ENCODE peak calls at places on chromosomes 2 and 18, in six cellular contexts. One of them, this sample, is unnamed.

GRCh38 chr2:200033939-200034338 is 78.6 kb downstream of the MAIP1 start:
- DNase-seq in mesendoderm: no peak
- DNase-seq in IMR-90: no peak
- DNase-seq in H1: no peak
- DNase-seq in neuronal stem cell: no peak
- DNase-seq in trophoblast cell: no peak
- DNase-seq in this sample: peak; percentile 15

GRCh38 chr2:72722492-72723090 is 103.2 kb downstream of the EXOC6B start:
- DNase-seq in mesendoderm: peak; percentile 71
- DNase-seq in H1: no peak
- DNase-seq in neuronal stem cell: no peak
- DNase-seq in IMR-90: peak; percentile 73
- DNase-seq in trophoblast cell: peak; percentile 64
- DNase-seq in this sample: peak; percentile 55

GRCh38 chr18:33826151-33826550 is 248.1 kb downstream of the ASXL3 start:
- DNase-seq in trophoblast cell: no peak
- DNase-seq in neuronal stem cell: no peak
- DNase-seq in IMR-90: no peak
- DNase-seq in mesendoderm: no peak
- DNase-seq in H1: no peak
- DNase-seq in this sample: no peak

GRCh38 chr2:230184727-230185578 is 34.8 kb downstream of the SP110 start:
- DNase-seq in IMR-90: peak; percentile 43
- DNase-seq in mesendoderm: no peak
- DNase-seq in trophoblast cell: no peak
- DNase-seq in H1: no peak
- DNase-seq in neuronal stem cell: no peak
- DNase-seq in this sample: no peak

GRCh38 chr18:11689972-11690570 is 1.0 kb downstream of the GNAL start:
- DNase-seq in IMR-90: peak; percentile 2
- DNase-seq in neuronal stem cell: no peak
- DNase-seq in H1: no peak
- DNase-seq in mesendoderm: peak; percentile 50
- DNase-seq in trophoblast cell: no peak
- DNase-seq in this sample: peak; percentile 46

GRCh38 chr18:74126684-74127482 is 20.8 kb downstream of the FBXO15 start:
- DNase-seq in trophoblast cell: no peak
- DNase-seq in mesendoderm: no peak
- DNase-seq in H1: no peak
- DNase-seq in neuronal stem cell: no peak
- DNase-seq in IMR-90: no peak
- DNase-seq in this sample: no peak

GRCh38 chr18:47331641-47332040 is 80.2 kb upstream of the SKOR2 start:
- DNase-seq in neuronal stem cell: no peak
- DNase-seq in H1: no peak
- DNase-seq in mesendoderm: no peak
- DNase-seq in IMR-90: no peak
- DNase-seq in trophoblast cell: no peak
- DNase-seq in this sample: no peak

GRCh38 chr2:237568121-237568660 is 1.8 kb downstream of the PRLH start:
- DNase-seq in IMR-90: no peak
- DNase-seq in H1: no peak
- DNase-seq in trophoblast cell: no peak
- DNase-seq in mesendoderm: no peak
- DNase-seq in neuronal stem cell: no peak
- DNase-seq in this sample: no peak

GRCh38 chr2:36618381-36618780 is 20.4 kb upstream of the FEZ2 start:
- DNase-seq in trophoblast cell: peak; percentile 56
- DNase-seq in IMR-90: peak; percentile 82
- DNase-seq in neuronal stem cell: peak; percentile 67
- DNase-seq in mesendoderm: peak; percentile 95
- DNase-seq in H1: peak; percentile 67
- DNase-seq in this sample: peak; percentile 78

GRCh38 chr2:3210257-3210656 is 167.4 kb downstream of the EIPR1 start:
- DNase-seq in neuronal stem cell: no peak
- DNase-seq in IMR-90: no peak
- DNase-seq in mesendoderm: no peak
- DNase-seq in H1: no peak
- DNase-seq in trophoblast cell: no peak
- DNase-seq in this sample: no peak

GRCh38 chr18:61926532-61926931 is 33.7 kb upstream of the RNF152 start:
- DNase-seq in IMR-90: no peak
- DNase-seq in mesendoderm: no peak
- DNase-seq in H1: no peak
- DNase-seq in neuronal stem cell: no peak
- DNase-seq in trophoblast cell: no peak
- DNase-seq in this sample: no peak

GRCh38 chr2:213101686-213102460 is 49.5 kb downstream of the IKZF2 start:
- DNase-seq in IMR-90: no peak
- DNase-seq in H1: no peak
- DNase-seq in neuronal stem cell: no peak
- DNase-seq in mesendoderm: no peak
- DNase-seq in trophoblast cell: no peak
- DNase-seq in this sample: no peak

GRCh38 chr2:60513191-60513590 is 40.3 kb downstream of the BCL11A start:
- DNase-seq in mesendoderm: no peak
- DNase-seq in IMR-90: no peak
- DNase-seq in trophoblast cell: no peak
- DNase-seq in H1: no peak
- DNase-seq in neuronal stem cell: no peak
- DNase-seq in this sample: no peak

GRCh38 chr18:79252904-79253633 is 142.7 kb upstream of the NFATC1 start:
- DNase-seq in H1: no peak
- DNase-seq in IMR-90: no peak
- DNase-seq in neuronal stem cell: no peak
- DNase-seq in trophoblast cell: no peak
- DNase-seq in mesendoderm: no peak
- DNase-seq in this sample: no peak

GRCh38 chr2:27889774-27890145 is 427 bp downstream of the RBKS start:
- DNase-seq in mesendoderm: no peak
- DNase-seq in IMR-90: no peak
- DNase-seq in trophoblast cell: no peak
- DNase-seq in H1: no peak
- DNase-seq in neuronal stem cell: peak; percentile 8
- DNase-seq in this sample: no peak

GRCh38 chr2:218659988-218660358 is 490 bp downstream of the BCS1L start:
- DNase-seq in neuronal stem cell: no peak
- DNase-seq in H1: no peak
- DNase-seq in IMR-90: no peak
- DNase-seq in trophoblast cell: no peak
- DNase-seq in mesendoderm: no peak
- DNase-seq in this sample: no peak

GRCh38 chr2:218664653-218665052 is 5.2 kb downstream of the BCS1L start:
- DNase-seq in H1: no peak
- DNase-seq in neuronal stem cell: no peak
- DNase-seq in mesendoderm: no peak
- DNase-seq in trophoblast cell: no peak
- DNase-seq in IMR-90: no peak
- DNase-seq in this sample: no peak

GRCh38 chr2:218663901-218664300 is 4.4 kb downstream of the BCS1L start:
- DNase-seq in neuronal stem cell: no peak
- DNase-seq in trophoblast cell: no peak
- DNase-seq in H1: no peak
- DNase-seq in IMR-90: no peak
- DNase-seq in mesendoderm: no peak
- DNase-seq in this sample: no peak

GRCh38 chr2:218662827-218663226 is 3.3 kb downstream of the BCS1L start:
- DNase-seq in H1: no peak
- DNase-seq in IMR-90: no peak
- DNase-seq in neuronal stem cell: no peak
- DNase-seq in mesendoderm: no peak
- DNase-seq in trophoblast cell: no peak
- DNase-seq in this sample: no peak

DNA sequence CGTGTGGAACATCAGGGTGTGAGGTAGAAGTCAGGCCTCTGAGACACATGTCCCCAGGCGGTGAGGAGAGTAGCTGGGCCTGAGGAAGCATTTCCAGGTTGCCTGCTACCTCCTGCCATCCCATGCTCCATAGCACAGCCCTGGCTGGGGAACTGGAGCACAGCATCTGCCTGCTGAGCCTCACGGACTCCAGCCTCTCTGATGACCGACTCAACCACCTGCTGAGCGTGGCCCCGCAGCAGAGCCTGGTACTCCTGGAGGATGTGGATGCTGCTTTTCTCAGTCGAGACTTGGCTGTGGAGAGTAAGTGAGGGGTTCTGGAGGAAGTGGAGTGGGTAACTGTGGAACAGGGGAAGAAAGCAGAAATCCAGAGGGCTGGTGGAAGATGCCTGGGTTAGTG is 2.9 kb downstream of the BCS1L start:
- DNase-seq in H1: no peak
- DNase-seq in mesendoderm: no peak
- DNase-seq in IMR-90: no peak
- DNase-seq in trophoblast cell: no peak
- DNase-seq in neuronal stem cell: no peak
- DNase-seq in this sample: no peak
- H3K36me3 ChIP-seq in H1: peaks cover 49% of the 10 kb centered on the region
- H3K36me3 ChIP-seq in mesendoderm: peaks cover 8% of the 10 kb centered on the region
- H3K36me3 ChIP-seq in IMR-90: peaks cover 50% of the 10 kb centered on the region
- H3K36me3 ChIP-seq in trophoblast cell: peaks cover 56% of the 10 kb centered on the region
- H3K36me3 ChIP-seq in neuronal stem cell: peaks cover 47% of the 10 kb centered on the region
- H3K36me3 ChIP-seq in this sample: peaks cover 66% of the 10 kb centered on the region

GRCh38 chr18:28801876-28802275 is 624.9 kb upstream of the CDH2 start:
- DNase-seq in mesendoderm: no peak
- DNase-seq in trophoblast cell: no peak
- DNase-seq in H1: no peak
- DNase-seq in IMR-90: no peak
- DNase-seq in neuronal stem cell: no peak
- DNase-seq in this sample: no peak
- H3K4ac ChIP-seq in mesendoderm: no peak overlapping the region
- H3K4ac ChIP-seq in trophoblast cell: no peak overlapping the region
- H3K4ac ChIP-seq in H1: no peak overlapping the region
- H3K4ac ChIP-seq in IMR-90: no peak overlapping the region
- H3K4ac ChIP-seq in neuronal stem cell: no peak overlapping the region
- H3K4ac ChIP-seq in this sample: no peak overlapping the region

DNA sequence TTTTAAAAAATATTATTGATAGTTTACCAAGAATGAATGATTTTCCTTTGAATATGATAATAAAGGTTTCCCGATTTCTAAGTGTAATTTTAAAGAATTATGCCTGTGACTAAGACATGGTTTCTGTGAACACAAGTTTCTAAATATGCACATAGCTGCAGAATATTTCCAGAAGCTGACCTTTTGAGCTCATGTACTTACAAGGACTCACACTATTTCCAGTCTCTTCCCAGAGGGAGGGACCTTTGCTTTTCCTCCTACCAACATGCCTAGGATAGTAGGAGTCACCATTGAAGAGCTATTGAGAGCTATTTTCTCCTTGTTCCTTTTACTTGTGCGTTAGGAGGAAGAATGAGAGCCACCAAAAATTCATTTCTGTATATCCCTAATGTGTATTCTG is 81.5 kb downstream of the ANKRD12 start:
- DNase-seq in neuronal stem cell: no peak
- DNase-seq in H1: no peak
- DNase-seq in trophoblast cell: no peak
- DNase-seq in IMR-90: peak; percentile 7
- DNase-seq in mesendoderm: no peak
- DNase-seq in this sample: peak; percentile 47
- H3K36me3 ChIP-seq in neuronal stem cell: peaks cover 2% of the 10 kb centered on the region
- H3K36me3 ChIP-seq in H1: peaks cover 4% of the 10 kb centered on the region
- H3K36me3 ChIP-seq in trophoblast cell: peaks cover 3% of the 10 kb centered on the region
- H3K36me3 ChIP-seq in IMR-90: peaks cover 25% of the 10 kb centered on the region
- H3K36me3 ChIP-seq in mesendoderm: no peaks in the 10 kb centered on the region
- H3K36me3 ChIP-seq in this sample: peaks cover 99% of the 10 kb centered on the region

GRCh38 chr18:59898093-59898492 is 1.7 kb upstream of the PMAIP1 start:
- DNase-seq in H1: no peak
- DNase-seq in neuronal stem cell: no peak
- DNase-seq in mesendoderm: no peak
- DNase-seq in trophoblast cell: no peak
- DNase-seq in IMR-90: no peak
- DNase-seq in this sample: no peak

GRCh38 chr18:59898609-59899297 is 1.0 kb upstream of the PMAIP1 start:
- DNase-seq in IMR-90: no peak
- DNase-seq in neuronal stem cell: no peak
- DNase-seq in trophoblast cell: no peak
- DNase-seq in H1: no peak
- DNase-seq in mesendoderm: no peak
- DNase-seq in this sample: no peak

GRCh38 chr18:59902180-59902992 is 2.6 kb downstream of the PMAIP1 start:
- DNase-seq in IMR-90: peak; percentile 95
- DNase-seq in mesendoderm: no peak
- DNase-seq in H1: no peak
- DNase-seq in trophoblast cell: no peak
- DNase-seq in neuronal stem cell: no peak
- DNase-seq in this sample: peak; percentile 88

GRCh38 chr18:59899298-59900221 is at the start of gene PMAIP1:
- DNase-seq in IMR-90: peak; percentile 94
- DNase-seq in H1: peak; percentile 93
- DNase-seq in mesendoderm: peak; percentile 97
- DNase-seq in trophoblast cell: peak; percentile 80
- DNase-seq in neuronal stem cell: peak; percentile 88
- DNase-seq in this sample: peak; percentile 97

DNA sequence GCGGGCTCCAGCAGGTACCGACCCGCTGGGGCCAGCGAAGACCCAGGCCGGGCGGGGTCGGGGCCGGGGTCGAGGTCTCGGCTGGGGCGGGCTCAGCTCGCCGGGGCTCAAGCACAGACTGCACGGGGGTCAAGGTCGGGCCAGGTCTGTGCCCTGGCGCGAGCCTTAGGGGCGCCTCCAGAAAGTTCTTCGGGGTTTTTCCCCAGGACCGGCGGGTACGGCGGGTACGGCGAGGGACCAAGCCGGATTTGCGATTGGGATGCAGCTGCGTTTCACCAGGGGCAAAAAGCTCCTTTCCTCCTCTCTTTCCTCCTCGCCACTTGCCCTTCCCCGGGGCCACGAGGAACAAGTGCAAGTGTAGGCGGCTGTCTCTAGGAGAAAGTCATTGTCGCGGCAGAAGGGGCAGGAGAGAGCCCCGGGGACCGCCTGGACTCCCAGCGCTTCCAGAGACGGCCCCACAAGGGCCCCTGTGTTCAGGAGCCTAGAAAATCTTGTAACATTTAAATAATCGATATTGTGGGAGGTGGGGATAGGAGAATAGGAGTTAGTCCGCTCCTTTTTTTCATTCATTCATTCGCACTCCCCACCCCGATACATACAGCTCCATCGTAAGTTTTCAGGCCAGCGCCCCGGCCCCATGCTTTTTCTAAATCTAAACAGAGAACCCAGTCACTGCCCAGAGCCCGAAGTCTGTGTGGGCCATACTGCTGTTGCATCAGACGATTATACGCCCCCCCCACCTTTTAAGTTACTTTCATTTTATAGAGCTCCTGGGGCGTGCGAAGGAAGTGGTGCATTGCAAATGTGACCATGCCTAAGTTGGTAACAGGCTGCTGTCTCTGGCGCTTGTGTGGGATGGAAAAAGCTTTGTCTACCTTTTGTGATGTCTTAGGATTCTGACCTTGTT is 679 bp downstream of the PMAIP1 start:
- DNase-seq in IMR-90: peak; percentile 85
- DNase-seq in H1: peak; percentile 61
- DNase-seq in neuronal stem cell: peak; percentile 27
- DNase-seq in trophoblast cell: no peak
- DNase-seq in mesendoderm: peak; percentile 87
- DNase-seq in this sample: peak; percentile 92
- H3K4ac ChIP-seq in IMR-90: peak overlapping the region; percentile 88
- H3K4ac ChIP-seq in H1: no peak overlapping the region
- H3K4ac ChIP-seq in neuronal stem cell: no peak overlapping the region
- H3K4ac ChIP-seq in trophoblast cell: no peak overlapping the region
- H3K4ac ChIP-seq in mesendoderm: peak overlapping the region; percentile 38
- H3K4ac ChIP-seq in this sample: no peak overlapping the region

GRCh38 chr2:38739524-38739923 is 11.6 kb downstream of the SRSF7 start:
- DNase-seq in neuronal stem cell: no peak
- DNase-seq in IMR-90: no peak
- DNase-seq in H1: no peak
- DNase-seq in mesendoderm: no peak
- DNase-seq in trophoblast cell: no peak
- DNase-seq in this sample: no peak
- H3K36me3 ChIP-seq in neuronal stem cell: peaks cover 20% of the 10 kb centered on the region
- H3K36me3 ChIP-seq in IMR-90: peaks cover 27% of the 10 kb centered on the region
- H3K36me3 ChIP-seq in H1: peaks cover 34% of the 10 kb centered on the region
- H3K36me3 ChIP-seq in mesendoderm: peaks cover 6% of the 10 kb centered on the region
- H3K36me3 ChIP-seq in trophoblast cell: peaks cover 10% of the 10 kb centered on the region
- H3K36me3 ChIP-seq in this sample: peaks cover 24% of the 10 kb centered on the region